ENCODE peak calls at places on chromosome 5, in six cellular contexts. One of them, this sample, is unnamed.

GRCh38 chr5:100901851-100902341 is 1.2 kb downstream of the ST8SIA4 start:
- DNase-seq in type B pancreatic cell: no peak
- DNase-seq in RPMI8226: peak; percentile 85
- DNase-seq in stimulated activated CD4-positive, alpha-beta T cell treated with anti-CD3 and anti-CD28 coated beads, Interleukin-2, amount 100 ng/mL, for 48 hours: no peak
- DNase-seq in activated T-helper 1 cell treated with anti-CD3 and anti-CD28 coated beads, Interleukin-2, amount 50 U/mL, for 16 hours: no peak
- DNase-seq in CD4-positive, CD25-positive, alpha-beta regulatory T cell: peak; percentile 45
- DNase-seq in this sample: no peak

GRCh38 chr5:154287136-154287535 is 96.6 kb downstream of the GALNT10 start:
- DNase-seq in type B pancreatic cell: no peak
- DNase-seq in RPMI8226: no peak
- DNase-seq in stimulated activated CD4-positive, alpha-beta T cell treated with anti-CD3 and anti-CD28 coated beads, Interleukin-2, amount 100 ng/mL, for 48 hours: no peak
- DNase-seq in activated T-helper 1 cell treated with anti-CD3 and anti-CD28 coated beads, Interleukin-2, amount 50 U/mL, for 16 hours: no peak
- DNase-seq in CD4-positive, CD25-positive, alpha-beta regulatory T cell: no peak
- DNase-seq in this sample: no peak

GRCh38 chr5:76791461-76791860 is 27.4 kb upstream of the F2RL1 start:
- DNase-seq in type B pancreatic cell: no peak
- DNase-seq in RPMI8226: no peak
- DNase-seq in stimulated activated CD4-positive, alpha-beta T cell treated with anti-CD3 and anti-CD28 coated beads, Interleukin-2, amount 100 ng/mL, for 48 hours: no peak
- DNase-seq in activated T-helper 1 cell treated with anti-CD3 and anti-CD28 coated beads, Interleukin-2, amount 50 U/mL, for 16 hours: no peak
- DNase-seq in CD4-positive, CD25-positive, alpha-beta regulatory T cell: no peak
- DNase-seq in this sample: no peak

GRCh38 chr5:141637693-141638419 is 1.1 kb downstream of the RELL2 start:
- DNase-seq in type B pancreatic cell: peak; percentile 76
- DNase-seq in RPMI8226: peak; percentile 70
- DNase-seq in stimulated activated CD4-positive, alpha-beta T cell treated with anti-CD3 and anti-CD28 coated beads, Interleukin-2, amount 100 ng/mL, for 48 hours: peak; percentile 36
- DNase-seq in activated T-helper 1 cell treated with anti-CD3 and anti-CD28 coated beads, Interleukin-2, amount 50 U/mL, for 16 hours: peak; percentile 29
- DNase-seq in CD4-positive, CD25-positive, alpha-beta regulatory T cell: peak; percentile 52
- DNase-seq in this sample: no peak

GRCh38 chr5:171596391-171596878 is 177.0 kb downstream of the FGF18 start:
- DNase-seq in type B pancreatic cell: no peak
- DNase-seq in RPMI8226: no peak
- DNase-seq in stimulated activated CD4-positive, alpha-beta T cell treated with anti-CD3 and anti-CD28 coated beads, Interleukin-2, amount 100 ng/mL, for 48 hours: no peak
- DNase-seq in activated T-helper 1 cell treated with anti-CD3 and anti-CD28 coated beads, Interleukin-2, amount 50 U/mL, for 16 hours: no peak
- DNase-seq in CD4-positive, CD25-positive, alpha-beta regulatory T cell: no peak
- DNase-seq in this sample: peak; percentile 90

GRCh38 chr5:100424787-100425186 is 110.4 kb upstream of the FAM174A start:
- DNase-seq in type B pancreatic cell: no peak
- DNase-seq in RPMI8226: no peak
- DNase-seq in stimulated activated CD4-positive, alpha-beta T cell treated with anti-CD3 and anti-CD28 coated beads, Interleukin-2, amount 100 ng/mL, for 48 hours: no peak
- DNase-seq in activated T-helper 1 cell treated with anti-CD3 and anti-CD28 coated beads, Interleukin-2, amount 50 U/mL, for 16 hours: no peak
- DNase-seq in CD4-positive, CD25-positive, alpha-beta regulatory T cell: no peak
- DNase-seq in this sample: no peak

GRCh38 chr5:28707706-28708105 is 1669.3 kb upstream of the CDH9 start:
- DNase-seq in type B pancreatic cell: no peak
- DNase-seq in RPMI8226: no peak
- DNase-seq in stimulated activated CD4-positive, alpha-beta T cell treated with anti-CD3 and anti-CD28 coated beads, Interleukin-2, amount 100 ng/mL, for 48 hours: no peak
- DNase-seq in activated T-helper 1 cell treated with anti-CD3 and anti-CD28 coated beads, Interleukin-2, amount 50 U/mL, for 16 hours: no peak
- DNase-seq in CD4-positive, CD25-positive, alpha-beta regulatory T cell: no peak
- DNase-seq in this sample: no peak

GRCh38 chr5:135024956-135025729 is 8.9 kb downstream of the PITX1 start:
- DNase-seq in type B pancreatic cell: no peak
- DNase-seq in RPMI8226: no peak
- DNase-seq in stimulated activated CD4-positive, alpha-beta T cell treated with anti-CD3 and anti-CD28 coated beads, Interleukin-2, amount 100 ng/mL, for 48 hours: no peak
- DNase-seq in activated T-helper 1 cell treated with anti-CD3 and anti-CD28 coated beads, Interleukin-2, amount 50 U/mL, for 16 hours: no peak
- DNase-seq in CD4-positive, CD25-positive, alpha-beta regulatory T cell: no peak
- DNase-seq in this sample: no peak

GRCh38 chr5:15598294-15598902 is 98.4 kb downstream of the FBXL7 start:
- DNase-seq in type B pancreatic cell: no peak
- DNase-seq in RPMI8226: peak; percentile 23
- DNase-seq in stimulated activated CD4-positive, alpha-beta T cell treated with anti-CD3 and anti-CD28 coated beads, Interleukin-2, amount 100 ng/mL, for 48 hours: no peak
- DNase-seq in activated T-helper 1 cell treated with anti-CD3 and anti-CD28 coated beads, Interleukin-2, amount 50 U/mL, for 16 hours: no peak
- DNase-seq in CD4-positive, CD25-positive, alpha-beta regulatory T cell: no peak
- DNase-seq in this sample: no peak

GRCh38 chr5:37308796-37309195 is 59.6 kb upstream of the CPLANE1 start:
- DNase-seq in type B pancreatic cell: no peak
- DNase-seq in RPMI8226: no peak
- DNase-seq in stimulated activated CD4-positive, alpha-beta T cell treated with anti-CD3 and anti-CD28 coated beads, Interleukin-2, amount 100 ng/mL, for 48 hours: no peak
- DNase-seq in activated T-helper 1 cell treated with anti-CD3 and anti-CD28 coated beads, Interleukin-2, amount 50 U/mL, for 16 hours: no peak
- DNase-seq in CD4-positive, CD25-positive, alpha-beta regulatory T cell: no peak
- DNase-seq in this sample: no peak

GRCh38 chr5:73007051-73007450 is 51.2 kb downstream of the FCHO2 start:
- DNase-seq in type B pancreatic cell: no peak
- DNase-seq in RPMI8226: no peak
- DNase-seq in stimulated activated CD4-positive, alpha-beta T cell treated with anti-CD3 and anti-CD28 coated beads, Interleukin-2, amount 100 ng/mL, for 48 hours: no peak
- DNase-seq in activated T-helper 1 cell treated with anti-CD3 and anti-CD28 coated beads, Interleukin-2, amount 50 U/mL, for 16 hours: no peak
- DNase-seq in CD4-positive, CD25-positive, alpha-beta regulatory T cell: no peak
- DNase-seq in this sample: no peak

GRCh38 chr5:61286446-61287132 is 45.5 kb upstream of the ZSWIM6 start:
- DNase-seq in type B pancreatic cell: no peak
- DNase-seq in RPMI8226: no peak
- DNase-seq in stimulated activated CD4-positive, alpha-beta T cell treated with anti-CD3 and anti-CD28 coated beads, Interleukin-2, amount 100 ng/mL, for 48 hours: no peak
- DNase-seq in activated T-helper 1 cell treated with anti-CD3 and anti-CD28 coated beads, Interleukin-2, amount 50 U/mL, for 16 hours: no peak
- DNase-seq in CD4-positive, CD25-positive, alpha-beta regulatory T cell: no peak
- DNase-seq in this sample: no peak

GRCh38 chr5:142104491-142104890 is 4.1 kb upstream of the NDFIP1 start:
- DNase-seq in type B pancreatic cell: no peak
- DNase-seq in RPMI8226: peak; percentile 20
- DNase-seq in stimulated activated CD4-positive, alpha-beta T cell treated with anti-CD3 and anti-CD28 coated beads, Interleukin-2, amount 100 ng/mL, for 48 hours: no peak
- DNase-seq in activated T-helper 1 cell treated with anti-CD3 and anti-CD28 coated beads, Interleukin-2, amount 50 U/mL, for 16 hours: no peak
- DNase-seq in CD4-positive, CD25-positive, alpha-beta regulatory T cell: peak; percentile 22
- DNase-seq in this sample: no peak

GRCh38 chr5:81572201-81572600 is 178.3 kb upstream of the ACOT12 start:
- DNase-seq in type B pancreatic cell: no peak
- DNase-seq in RPMI8226: no peak
- DNase-seq in stimulated activated CD4-positive, alpha-beta T cell treated with anti-CD3 and anti-CD28 coated beads, Interleukin-2, amount 100 ng/mL, for 48 hours: no peak
- DNase-seq in activated T-helper 1 cell treated with anti-CD3 and anti-CD28 coated beads, Interleukin-2, amount 50 U/mL, for 16 hours: no peak
- DNase-seq in CD4-positive, CD25-positive, alpha-beta regulatory T cell: no peak
- DNase-seq in this sample: no peak

GRCh38 chr5:133412661-133413060 is 199.7 kb downstream of the FSTL4 start:
- DNase-seq in type B pancreatic cell: no peak
- DNase-seq in RPMI8226: no peak
- DNase-seq in stimulated activated CD4-positive, alpha-beta T cell treated with anti-CD3 and anti-CD28 coated beads, Interleukin-2, amount 100 ng/mL, for 48 hours: no peak
- DNase-seq in activated T-helper 1 cell treated with anti-CD3 and anti-CD28 coated beads, Interleukin-2, amount 50 U/mL, for 16 hours: no peak
- DNase-seq in CD4-positive, CD25-positive, alpha-beta regulatory T cell: no peak
- DNase-seq in this sample: no peak

GRCh38 chr5:6773342-6774035 is 60.3 kb downstream of the TENT4A start:
- DNase-seq in type B pancreatic cell: no peak
- DNase-seq in RPMI8226: no peak
- DNase-seq in stimulated activated CD4-positive, alpha-beta T cell treated with anti-CD3 and anti-CD28 coated beads, Interleukin-2, amount 100 ng/mL, for 48 hours: no peak
- DNase-seq in activated T-helper 1 cell treated with anti-CD3 and anti-CD28 coated beads, Interleukin-2, amount 50 U/mL, for 16 hours: no peak
- DNase-seq in CD4-positive, CD25-positive, alpha-beta regulatory T cell: no peak
- DNase-seq in this sample: no peak

GRCh38 chr5:125587631-125588030 is 835.6 kb upstream of the GRAMD2B start:
- DNase-seq in type B pancreatic cell: no peak
- DNase-seq in RPMI8226: no peak
- DNase-seq in stimulated activated CD4-positive, alpha-beta T cell treated with anti-CD3 and anti-CD28 coated beads, Interleukin-2, amount 100 ng/mL, for 48 hours: no peak
- DNase-seq in activated T-helper 1 cell treated with anti-CD3 and anti-CD28 coated beads, Interleukin-2, amount 50 U/mL, for 16 hours: no peak
- DNase-seq in CD4-positive, CD25-positive, alpha-beta regulatory T cell: no peak
- DNase-seq in this sample: no peak